ENCODE peak calls at places on chromosome 17, in four cellular contexts. T is stomach, J is HL-60, S is K562. E is an unnamed sample.

GRCh38 chr17:60729854-60730253 is 52.2 kb downstream of the BCAS3 start:
- DNase-seq in T (no peak), J (no peak), S (no peak), E (no peak)

GRCh38 chr17:59779521-59779920 is 72.1 kb downstream of the VMP1 start:
- DNase-seq in T (no peak), J (no peak), S (no peak), E (no peak)

GRCh38 chr17:42387221-42387657 is 1.0 kb downstream of the STAT3 start:
- DNase-seq in T (no peak), J (peak), S (no peak), E (no peak)

GRCh38 chr17:42784361-42784760 is 4.0 kb downstream of the WNK4 start:
- DNase-seq in T (no peak), J (no peak), S (no peak), E (no peak)

GRCh38 chr17:65100316-65101140 is 36.6 kb upstream of the RGS9 start:
- DNase-seq in T (peak), J (peak), S (peak), E (peak)

GRCh38 chr17:65660947-65661346 is 99.5 kb upstream of the AXIN2 start:
- DNase-seq in T (no peak), J (no peak), S (peak), E (no peak)

GRCh38 chr17:58641937-58642336 is 49.9 kb downstream of the TEX14 start:
- DNase-seq in T (no peak), J (no peak), S (no peak), E (no peak)

GRCh38 chr17:12591336-12591735 is 74.4 kb upstream of the MYOCD start:
- DNase-seq in T (no peak), J (no peak), S (no peak), E (no peak)

GRCh38 chr17:2712300-2713043 is 908 bp upstream of the CLUH start:
- DNase-seq in T (no peak), J (no peak), S (no peak), E (no peak)

GRCh38 chr17:28493467-28493866 is 12.7 kb upstream of the FOXN1 start:
- DNase-seq in T (no peak), J (no peak), S (no peak), E (no peak)

GRCh38 chr17:45341389-45342158 is 24.8 kb upstream of the MAP3K14 start:
- DNase-seq in T (no peak), J (no peak), S (peak), E (peak)

GRCh38 chr17:79915850-79916430 is 76.7 kb upstream of the CBX4 start:
- DNase-seq in T (peak), J (no peak), S (peak), E (peak)

GRCh38 chr17:62587554-62587953 is 39.9 kb upstream of the MRC2 start:
- DNase-seq in T (no peak), J (no peak), S (no peak), E (no peak)

GRCh38 chr17:18231156-18231555 is 5.7 kb downstream of the LLGL1 start:
- DNase-seq in T (no peak), J (no peak), S (no peak), E (no peak)

GRCh38 chr17:32569171-32570080 is 82.6 kb downstream of the CDK5R1 start:
- DNase-seq in T (no peak), J (no peak), S (no peak), E (no peak)

GRCh38 chr17:13575922-13576419 is 25.8 kb downstream of the HS3ST3A1 start:
- DNase-seq in T (no peak), J (no peak), S (no peak), E (no peak)

GRCh38 chr17:16938031-16938430 is 33.9 kb downstream of the TNFRSF13B start:
- DNase-seq in T (peak), J (no peak), S (no peak), E (no peak)

GRCh38 chr17:31392856-31393748 is 1.6 kb downstream of the RAB11FIP4 start:
- DNase-seq in T (peak), J (no peak), S (no peak), E (no peak)

GRCh38 chr17:8954339-8954738 is 11.2 kb downstream of the PIK3R5 start:
- DNase-seq in T (peak), J (peak), S (no peak), E (no peak)
- H3K27ac ChIP-seq in T (no peak), J (peak), S (no peak), E (no peak)

GRCh38 chr17:77146882-77147281 is 6.1 kb downstream of the SEC14L1 start:
- DNase-seq in T (peak), J (no peak), S (no peak), E (no peak)
- TF ChIP-seq CTCF in T (peak), J (no peak), S (no peak), E (no peak)

GRCh38 chr17:68020451-68020779 is 15.1 kb upstream of the KPNA2 start:
- DNase-seq in T (no peak), J (no peak), S (no peak), E (no peak)
- TF ChIP-seq POLR2AphosphoS5 in T (no peak), J (no peak), S (no peak), E (no peak)

DNA sequence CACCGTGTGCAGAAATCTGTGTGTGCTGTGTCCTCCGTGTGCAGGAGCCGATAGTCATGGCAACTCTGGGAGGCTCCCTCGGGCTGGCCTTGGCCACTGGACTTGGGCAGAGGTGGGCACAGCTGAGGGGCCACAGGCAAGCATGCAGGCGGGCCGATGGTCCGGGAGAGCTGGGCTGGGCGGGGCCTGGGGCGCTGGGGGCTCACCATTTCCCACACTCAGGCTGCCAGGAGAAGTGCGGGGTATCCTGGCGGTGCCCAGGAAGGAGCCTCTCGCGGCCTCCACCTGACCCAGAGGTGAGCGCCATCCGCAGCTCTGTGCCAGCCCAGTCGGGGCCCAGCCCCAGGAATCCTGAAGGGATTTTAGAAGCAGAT is 28.4 kb downstream of the BAHCC1 start:
- DNase-seq in T (no peak), J (no peak), S (no peak), E (no peak)
- H3K27ac ChIP-seq in T (peak), J (no peak), S (peak), E (peak)

DNA sequence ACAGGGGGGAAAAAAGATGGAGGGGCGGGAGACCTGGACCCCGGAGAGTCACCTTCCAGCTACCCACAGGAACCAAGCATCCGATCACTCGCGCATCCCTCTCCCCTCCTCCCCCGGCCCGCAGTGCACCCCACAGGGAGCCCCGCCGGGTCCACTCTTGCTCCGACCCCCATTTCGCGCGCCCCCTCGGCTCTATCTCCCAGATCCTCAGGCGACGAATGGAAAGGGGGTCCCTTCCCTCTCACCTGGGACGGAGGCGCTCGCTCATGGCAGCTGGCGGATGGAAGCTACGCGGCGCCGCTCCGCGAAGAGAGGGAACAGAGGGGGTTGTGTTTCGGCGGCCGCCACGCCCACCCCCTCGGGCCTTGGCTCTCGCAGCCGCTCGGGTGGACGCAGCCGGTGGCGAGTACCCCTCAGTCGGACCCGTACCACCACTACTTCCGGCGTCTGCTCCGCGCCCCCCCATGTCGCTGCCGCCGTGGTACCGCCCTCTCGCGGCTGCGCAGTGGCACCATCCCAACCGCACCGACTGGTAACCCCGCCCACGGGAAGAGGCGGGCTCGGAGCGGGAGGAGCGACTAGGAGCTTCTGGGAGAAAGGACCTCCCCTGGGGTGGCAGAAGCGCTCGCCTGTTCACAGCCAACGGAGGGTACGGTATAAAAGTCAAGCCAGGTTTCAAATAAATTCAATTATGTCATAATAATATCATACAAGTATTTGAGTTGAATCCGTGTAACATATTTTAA is 29.7 kb downstream of the CPSF4L start:
- DNase-seq in T (peak), J (peak), S (peak), E (peak)
- TF ChIP-seq CTCF in T (peak), J (no peak), S (peak), E (peak)